ENCODE peak calls at places on chromosomes 7 and 10, in eight cellular contexts. T is stimulated activated CD8-positive, alpha-beta memory T cell treated with anti-CD3 and anti-CD28 coated beads, Interleukin-4, amount 100 ng/mL, for 48 hours; G is T-helper 1 cell; E is fibroblast of pulmonary artery; F is ELR; M is adrenal gland; C is D341Med; A is EH. X is an unnamed sample.

GRCh38 chr7:66697451-66698438 is 42.8 kb upstream of the RABGEF1 start:
- DNase-seq in F (peak; percentile 50), E (peak; percentile 59), C (peak; percentile 24), A (peak; percentile 81), M (peak; percentile 65), G (no peak), T (no peak), X (no peak)

GRCh38 chr10:117374506-117375359 is 507 bp downstream of the PDZD8 start:
- DNase-seq in M (peak; percentile 48), C (no peak), E (peak; percentile 53), T (peak; percentile 50), A (peak; percentile 67), F (peak; percentile 67), G (no peak), X (no peak)

GRCh38 chr7:91264083-91264923 is at the start of gene FZD1:
- DNase-seq in T (peak; percentile 73), A (peak; percentile 98), C (peak; percentile 91), E (peak; percentile 98), M (peak; percentile 96), F (peak; percentile 97), G (no peak), X (peak; percentile 90)

GRCh38 chr7:92832623-92833023 is 3.8 kb downstream of the CDK6 start:
- DNase-seq in F (no peak), G (no peak), M (no peak), A (no peak), C (no peak), T (no peak), E (no peak), X (no peak)

GRCh38 chr7:27123021-27123476 is 7.5 kb downstream of the HOXA4 start:
- DNase-seq in T (no peak), E (no peak), F (no peak), A (no peak), C (no peak), M (no peak), G (no peak), X (no peak)

GRCh38 chr7:80488406-80488805 is 23.5 kb downstream of the GNAT3 start:
- DNase-seq in A (peak; percentile 14), F (no peak), M (no peak), T (no peak), C (no peak), E (no peak), G (no peak), X (no peak)

GRCh38 chr10:129709627-129710509 is 242.8 kb downstream of the MGMT start:
- DNase-seq in T (no peak), A (no peak), M (no peak), C (no peak), F (no peak), E (no peak), G (no peak), X (no peak)

GRCh38 chr10:126640391-126640790 is 30.1 kb downstream of the C10orf90 start:
- DNase-seq in C (no peak), T (no peak), G (no peak), E (no peak), M (no peak), A (no peak), F (peak; percentile 25), X (no peak)

GRCh38 chr7:44561481-44561880 is 12.2 kb downstream of the DDX56 start:
- DNase-seq in F (no peak), M (no peak), T (no peak), G (no peak), A (no peak), C (no peak), E (no peak), X (no peak)

GRCh38 chr7:33716581-33717477 is 188.5 kb upstream of the BMPER start:
- DNase-seq in C (no peak), F (peak; percentile 74), M (no peak), T (no peak), G (no peak), E (peak; percentile 86), A (peak; percentile 67), X (no peak)

GRCh38 chr10:71840177-71840711 is 10.8 kb downstream of the PSAP start:
- DNase-seq in E (peak; percentile 95), M (peak; percentile 87), F (peak; percentile 95), C (peak; percentile 79), T (no peak), G (no peak), A (peak; percentile 99), X (no peak)

GRCh38 chr7:46152671-46153070 is 231.6 kb upstream of the IGFBP3 start:
- DNase-seq in T (no peak), F (peak; percentile 41), E (no peak), G (no peak), C (no peak), M (no peak), A (no peak), X (no peak)

GRCh38 chr10:124614003-124614659 is 130.0 kb downstream of the FAM53B start:
- DNase-seq in A (no peak), C (no peak), M (no peak), G (no peak), E (no peak), F (no peak), T (peak; percentile 75), X (no peak)

GRCh38 chr10:69222157-69223027 is 2.3 kb downstream of the HKDC1 start:
- DNase-seq in G (peak; percentile 30), A (peak; percentile 61), M (peak; percentile 51), E (peak; percentile 77), T (peak; percentile 82), F (peak; percentile 83), C (peak; percentile 39), X (peak; percentile 87)

GRCh38 chr7:91264924-91265681 is 870 bp downstream of the FZD1 start:
- DNase-seq in A (peak; percentile 74), C (peak; percentile 76), E (peak; percentile 73), M (peak; percentile 54), F (peak; percentile 74), T (peak; percentile 25), G (no peak), X (peak; percentile 17)

GRCh38 chr7:96300487-96300886 is 21.4 kb downstream of the SLC25A13 start:
- DNase-seq in G (no peak), C (no peak), T (no peak), A (no peak), F (no peak), E (no peak), M (no peak), X (no peak)

GRCh38 chr7:37354661-37355131 is 94.0 kb downstream of the ELMO1 start:
- DNase-seq in F (no peak), T (peak; percentile 70), E (peak; percentile 73), G (no peak), C (no peak), A (no peak), M (peak; percentile 57), X (peak; percentile 50)

GRCh38 chr7:84548366-84549085 is 353.9 kb upstream of the SEMA3A start:
- DNase-seq in C (no peak), T (no peak), G (no peak), E (peak; percentile 26), A (peak; percentile 87), M (no peak), F (peak; percentile 1), X (no peak)

GRCh38 chr7:127628445-127628844 is 10.5 kb upstream of the PAX4 start:
- DNase-seq in G (no peak), E (no peak), C (no peak), F (no peak), A (peak; percentile 15), T (no peak), M (no peak), X (no peak)

GRCh38 chr7:123410273-123410928 is 124.0 kb downstream of the IQUB start:
- DNase-seq in T (no peak), F (no peak), A (no peak), E (peak; percentile 93), G (no peak), C (no peak), M (peak; percentile 28), X (no peak)

GRCh38 chr10:36057180-36057579 is 415.1 kb upstream of the FZD8 start:
- DNase-seq in C (no peak), T (no peak), M (no peak), F (no peak), G (no peak), A (peak; percentile 35), E (no peak), X (no peak)

GRCh38 chr7:23347682-23348180 is 48.6 kb downstream of the MALSU1 start:
- DNase-seq in T (no peak), C (no peak), E (peak; percentile 84), F (peak; percentile 97), G (no peak), A (peak; percentile 93), M (no peak), X (peak; percentile 57)

GRCh38 chr10:28875535-28876208 is 198.4 kb downstream of the BAMBI start:
- DNase-seq in F (peak; percentile 52), T (no peak), M (no peak), G (no peak), E (peak; percentile 74), A (peak; percentile 39), C (no peak), X (no peak)

GRCh38 chr7:20647051-20647450 is 31.6 kb downstream of the ABCB5 start:
- DNase-seq in A (no peak), G (no peak), C (no peak), E (no peak), M (no peak), T (no peak), F (no peak), X (no peak)

GRCh38 chr7:112005205-112005604 is 201.0 kb downstream of the DOCK4 start:
- DNase-seq in C (no peak), E (no peak), T (no peak), G (no peak), A (no peak), F (no peak), M (no peak), X (no peak)

GRCh38 chr7:1026721-1027151 is 17.6 kb upstream of the GPR146 start:
- DNase-seq in M (no peak), A (no peak), C (no peak), T (no peak), E (no peak), G (no peak), F (no peak), X (no peak)

GRCh38 chr7:157077021-157077420 is 61.7 kb upstream of the UBE3C start:
- DNase-seq in F (no peak), E (no peak), M (no peak), A (no peak), C (no peak), T (no peak), G (no peak), X (no peak)

GRCh38 chr7:132261296-132261695 is 315.0 kb downstream of the PLXNA4 start:
- DNase-seq in E (no peak), C (no peak), G (no peak), T (no peak), M (no peak), F (no peak), A (no peak), X (no peak)

GRCh38 chr10:121511943-121512342 is 86.3 kb downstream of the FGFR2 start:
- DNase-seq in F (no peak), M (no peak), C (no peak), A (no peak), T (no peak), G (no peak), E (no peak), X (no peak)